ENCODE peak calls at places on chromosomes 3 and 15, in five cellular contexts. T is mesenchymal stem cell, H is H1, F is neuronal stem cell, A is H9. D is an unnamed sample.
A peak's percentile ranks its signal among the peaks of the same experiment; 100 is the strongest.

GRCh38 chr3:52065264-52065756 is 8.9 kb upstream of the DUSP7 start:
- DNase-seq in T (no peak), H (no peak), F (no peak), A (no peak), D (no peak)

GRCh38 chr3:120516142-120516541 is 65.3 kb upstream of the FSTL1 start:
- DNase-seq in T (no peak), H (no peak), F (no peak), A (no peak), D (no peak)

GRCh38 chr15:28942046-28942445 is 56.3 kb downstream of the APBA2 start:
- DNase-seq in T (no peak), H (no peak), F (no peak), A (peak; percentile 11), D (no peak)

GRCh38 chr3:3107858-3108257 is 2.3 kb downstream of the IL5RA start:
- DNase-seq in T (no peak), H (no peak), F (no peak), A (no peak), D (no peak)

GRCh38 chr3:149555941-149556340 is 81.4 kb downstream of the TM4SF4 start:
- DNase-seq in T (peak; percentile 68), H (no peak), F (no peak), A (no peak), D (no peak)

GRCh38 chr3:42387802-42388651 is 22.4 kb downstream of the LYZL4 start:
- DNase-seq in T (peak; percentile 18), H (no peak), F (no peak), A (no peak), D (no peak)

GRCh38 chr3:522888-523287 is 326.3 kb downstream of the CHL1 start:
- DNase-seq in T (no peak), H (no peak), F (no peak), A (no peak), D (no peak)

GRCh38 chr3:46019707-46020106 is 7.6 kb downstream of the XCR1 start:
- DNase-seq in T (peak; percentile 28), H (no peak), F (no peak), A (no peak), D (no peak)

GRCh38 chr15:68028808-68029207 is 25.3 kb upstream of the PIAS1 start:
- DNase-seq in T (no peak), H (no peak), F (no peak), A (no peak), D (peak; percentile 89)

GRCh38 chr15:60971719-60972118 is 257.4 kb downstream of the RORA start:
- DNase-seq in T (no peak), H (no peak), F (no peak), A (no peak), D (no peak)
- H2AFZ ChIP-seq in T (no peak overlapping the region), H (no peak overlapping the region), F (no peak overlapping the region), A (no peak overlapping the region), D (no peak overlapping the region)

GRCh38 chr15:34584321-34584668 is 844 bp upstream of the GOLGA8B start:
- DNase-seq in T (no peak), H (no peak), F (peak; percentile 12), A (no peak), D (no peak)
- H2BK12ac ChIP-seq in T (no peak overlapping the region), H (no peak overlapping the region), F (no peak overlapping the region), A (no peak overlapping the region), D (no peak overlapping the region)

DNA sequence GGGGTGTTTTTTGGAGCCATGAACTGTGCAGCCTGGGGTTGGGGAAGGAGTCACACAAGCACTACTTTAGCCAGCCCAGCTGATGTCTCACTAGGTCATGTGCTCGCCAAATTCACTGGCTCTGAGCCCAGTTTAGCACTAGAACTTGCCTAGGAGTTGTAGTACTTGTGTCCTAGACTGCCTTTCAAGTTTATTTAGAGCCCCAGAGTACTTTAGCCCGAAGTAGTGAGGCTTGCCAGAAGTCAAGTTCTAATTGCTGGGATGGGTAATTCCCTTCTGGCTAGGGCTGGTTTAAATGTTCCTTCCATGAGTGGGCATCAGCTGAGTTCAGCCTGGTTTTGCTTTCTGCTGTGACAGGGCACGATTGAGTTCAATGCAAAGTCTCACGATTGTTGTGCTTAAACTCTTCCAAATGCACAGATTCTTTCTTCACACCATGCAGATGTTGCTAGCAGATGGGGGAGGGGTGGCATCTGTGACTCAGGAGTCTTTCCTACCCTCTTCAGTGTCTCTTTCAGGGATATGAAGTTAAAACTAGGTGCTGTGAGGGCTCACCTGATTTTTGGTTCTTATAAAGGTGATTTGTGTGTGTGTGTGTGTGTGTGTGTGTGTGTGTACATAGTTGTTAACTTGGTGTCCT is 228.2 kb upstream of the ZPLD1 start:
- DNase-seq in T (peak; percentile 86), H (no peak), F (no peak), A (no peak), D (peak; percentile 18)
- H2BK5ac ChIP-seq in T (no peak overlapping the region), H (no peak overlapping the region), F (no peak overlapping the region), A (no peak overlapping the region), D (no peak overlapping the region)

DNA sequence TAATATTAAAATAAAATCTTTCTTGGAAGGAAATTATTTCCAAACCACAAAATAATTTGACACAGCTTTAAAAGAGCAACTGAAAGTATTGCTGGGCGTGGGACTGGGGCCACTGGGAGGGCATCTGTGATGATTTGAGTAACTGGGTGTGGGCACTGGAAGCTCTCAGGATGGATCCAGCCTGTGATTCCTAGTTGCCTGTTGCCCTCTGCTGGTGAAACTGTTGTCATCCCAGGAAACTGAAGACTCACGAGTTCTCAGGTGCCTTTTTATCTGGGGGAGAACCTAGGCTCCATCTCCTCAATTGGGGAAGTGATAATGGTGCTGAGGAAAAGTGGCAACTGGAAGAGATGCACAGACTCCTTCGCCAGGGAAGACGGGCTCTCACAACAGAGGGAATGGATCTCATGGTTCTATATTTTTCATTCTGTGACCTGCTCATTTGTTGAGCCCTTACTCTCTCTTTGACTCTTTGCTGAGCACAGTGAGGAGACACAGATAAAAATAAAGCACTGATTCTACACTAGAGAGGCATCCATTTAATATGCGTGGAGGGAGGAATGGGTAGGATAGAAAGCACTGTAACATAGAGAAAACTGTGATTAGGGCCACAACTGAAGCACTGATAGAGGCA is 61.6 kb downstream of the TPRG1 start:
- DNase-seq in T (peak; percentile 70), H (peak; percentile 52), F (peak; percentile 47), A (peak; percentile 69), D (peak; percentile 79)
- H2AFZ ChIP-seq in T (no peak overlapping the region), H (peak overlapping the region; percentile 74), F (no peak overlapping the region), A (no peak overlapping the region), D (no peak overlapping the region)

GRCh38 chr3:155843569-155843968 is 10.7 kb downstream of the SLC33A1 start:
- DNase-seq in T (no peak), H (no peak), F (no peak), A (no peak), D (no peak)

GRCh38 chr3:155847993-155848392 is 6.2 kb downstream of the SLC33A1 start:
- DNase-seq in T (no peak), H (no peak), F (no peak), A (no peak), D (no peak)

DNA sequence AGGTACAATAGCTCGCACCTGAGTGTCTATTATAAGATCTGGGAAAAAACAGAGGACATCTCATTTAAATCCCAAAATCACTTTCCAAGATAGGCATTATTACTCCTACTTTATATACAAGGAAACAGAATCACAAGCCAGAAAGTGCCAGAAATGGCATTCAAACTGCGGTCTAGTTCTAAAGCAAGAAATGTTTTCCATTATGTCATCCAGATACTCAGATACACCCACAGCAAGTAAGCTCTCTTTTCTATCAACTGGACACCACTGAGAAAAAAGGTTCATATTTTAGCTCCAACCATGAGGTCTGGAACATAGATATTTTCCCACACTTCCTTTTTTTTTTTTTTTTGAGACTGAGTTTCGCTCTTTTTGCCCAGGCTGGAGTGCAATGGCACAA is 8.1 kb downstream of the SLC33A1 start:
- DNase-seq in T (no peak), H (no peak), F (no peak), A (no peak), D (peak; percentile 18)
- H2BK12ac ChIP-seq in T (no peak overlapping the region), H (no peak overlapping the region), F (no peak overlapping the region), A (no peak overlapping the region), D (no peak overlapping the region)

DNA sequence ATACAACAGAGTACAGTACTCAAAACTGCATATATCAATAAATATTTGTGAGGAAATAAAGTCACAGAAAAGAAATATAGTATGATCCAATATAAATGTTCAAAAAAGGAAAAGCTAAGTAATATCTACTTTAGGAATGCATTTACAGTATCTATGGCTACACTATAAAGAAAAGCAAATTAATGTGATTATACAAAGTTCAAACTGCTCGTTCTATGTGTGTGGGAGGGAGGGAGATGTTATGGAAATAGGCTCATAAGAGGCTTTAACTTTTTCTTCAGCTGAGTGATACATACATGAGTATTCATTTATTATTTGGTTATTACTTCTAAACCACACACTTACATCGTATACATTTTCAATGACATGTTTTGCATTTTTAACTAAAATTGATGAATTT is 377.7 kb upstream of the AGTR1 start:
- DNase-seq in T (no peak), H (no peak), F (no peak), A (no peak), D (no peak)
- H2BK5ac ChIP-seq in T (no peak overlapping the region), H (no peak overlapping the region), F (no peak overlapping the region), A (no peak overlapping the region), D (no peak overlapping the region)

GRCh38 chr3:32483772-32484171 is 18.9 kb downstream of the CMTM6 start:
- DNase-seq in T (no peak), H (no peak), F (no peak), A (no peak), D (no peak)
- H2AFZ ChIP-seq in T (no peak overlapping the region), H (no peak overlapping the region), F (no peak overlapping the region), A (no peak overlapping the region), D (no peak overlapping the region)

GRCh38 chr15:58852347-58852746 is 81.1 kb downstream of the SLTM start:
- DNase-seq in T (no peak), H (no peak), F (no peak), A (no peak), D (no peak)

GRCh38 chr15:58854598-58854997 is 78.9 kb downstream of the SLTM start:
- DNase-seq in T (no peak), H (no peak), F (no peak), A (no peak), D (no peak)

DNA sequence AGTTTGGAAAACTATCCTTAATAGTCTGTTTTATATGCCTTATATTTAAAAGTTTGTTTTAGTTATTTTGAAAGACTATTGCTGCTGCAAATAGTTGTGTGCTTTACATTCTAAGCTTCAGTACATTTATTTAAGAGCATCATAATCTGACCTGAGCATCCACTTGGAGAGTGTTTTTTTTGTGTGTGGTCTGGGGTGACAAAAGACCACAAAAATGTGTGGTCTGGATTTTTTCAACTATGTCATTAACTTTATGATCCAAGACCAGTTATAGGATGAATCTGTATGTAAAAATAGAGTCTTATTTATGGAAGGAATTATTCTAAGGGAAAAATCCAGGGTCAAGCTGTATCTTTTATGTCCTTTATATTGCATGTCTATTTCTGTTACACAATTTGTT is 77.4 kb downstream of the SLTM start:
- DNase-seq in T (peak; percentile 50), H (no peak), F (no peak), A (no peak), D (no peak)
- H2BK12ac ChIP-seq in T (no peak overlapping the region), H (no peak overlapping the region), F (no peak overlapping the region), A (no peak overlapping the region), D (no peak overlapping the region)

GRCh38 chr3:190721330-190721729 is 141.2 kb downstream of the GMNC start:
- DNase-seq in T (no peak), H (no peak), F (no peak), A (no peak), D (peak; percentile 16)
- H2BK5ac ChIP-seq in T (no peak overlapping the region), H (no peak overlapping the region), F (no peak overlapping the region), A (no peak overlapping the region), D (no peak overlapping the region)

DNA sequence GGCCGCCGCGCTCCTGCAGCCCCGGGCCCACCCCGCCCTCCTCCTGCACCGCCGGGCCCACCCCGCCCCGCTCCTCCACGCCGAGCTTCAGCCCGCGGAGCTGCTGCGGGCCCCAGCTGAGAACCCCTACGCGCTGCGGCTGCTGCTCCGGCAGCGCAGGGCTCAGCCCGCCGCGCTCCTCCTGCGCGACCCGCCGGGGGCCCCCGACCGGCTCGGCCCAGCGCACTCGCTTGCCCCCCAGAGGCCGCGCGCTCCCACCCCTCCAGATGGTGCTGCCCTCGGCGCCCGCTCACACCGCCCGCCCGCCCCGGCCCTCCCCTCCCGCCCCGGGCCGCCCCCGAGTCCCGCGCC is 918 bp upstream of the TNK2 start:
- DNase-seq in T (peak; percentile 42), H (peak; percentile 68), F (no peak), A (no peak), D (peak; percentile 15)
- H2AFZ ChIP-seq in T (peak overlapping the region; percentile 55), H (no peak overlapping the region), F (peak overlapping the region; percentile 92), A (no peak overlapping the region), D (no peak overlapping the region)